ENCODE peak calls at places on chromosome 7, in seven cellular contexts. One of them, this sample, is unnamed.

GRCh38 chr7:129781128-129781855 is 169.8 kb downstream of the NRF1 start:
- DNase-seq in SJSA1: no peak
- DNase-seq in caudate nucleus: no peak
- DNase-seq in A549: no peak
- DNase-seq in Caki2: no peak
- DNase-seq in cardiac muscle cell: no peak
- DNase-seq in D341Med: peak
- DNase-seq in this sample: no peak

GRCh38 chr7:95690367-95690947 is 81.9 kb upstream of the DYNC1I1 start:
- DNase-seq in SJSA1: no peak
- DNase-seq in caudate nucleus: no peak
- DNase-seq in A549: peak
- DNase-seq in Caki2: peak
- DNase-seq in cardiac muscle cell: peak
- DNase-seq in D341Med: peak
- DNase-seq in this sample: peak

GRCh38 chr7:2934984-2935740 is 91.1 kb upstream of the GNA12 start:
- DNase-seq in SJSA1: no peak
- DNase-seq in caudate nucleus: no peak
- DNase-seq in A549: no peak
- DNase-seq in Caki2: no peak
- DNase-seq in cardiac muscle cell: no peak
- DNase-seq in D341Med: peak
- DNase-seq in this sample: no peak

GRCh38 chr7:142796501-142797341 is 26.0 kb downstream of the PRSS2 start:
- DNase-seq in SJSA1: no peak
- DNase-seq in caudate nucleus: no peak
- DNase-seq in A549: no peak
- DNase-seq in Caki2: no peak
- DNase-seq in cardiac muscle cell: peak
- DNase-seq in D341Med: peak
- DNase-seq in this sample: peak

GRCh38 chr7:51045319-51046102 is 262.8 kb upstream of the GRB10 start:
- DNase-seq in SJSA1: no peak
- DNase-seq in caudate nucleus: no peak
- DNase-seq in A549: peak
- DNase-seq in Caki2: peak
- DNase-seq in cardiac muscle cell: no peak
- DNase-seq in D341Med: no peak
- DNase-seq in this sample: no peak

GRCh38 chr7:140389445-140389844 is 8.9 kb downstream of the SLC37A3 start:
- DNase-seq in SJSA1: no peak
- DNase-seq in caudate nucleus: no peak
- DNase-seq in A549: no peak
- DNase-seq in Caki2: no peak
- DNase-seq in cardiac muscle cell: no peak
- DNase-seq in D341Med: no peak
- DNase-seq in this sample: no peak

GRCh38 chr7:128829391-128830166 is 627 bp upstream of the FLNC start:
- DNase-seq in SJSA1: no peak
- DNase-seq in caudate nucleus: no peak
- DNase-seq in A549: no peak
- DNase-seq in Caki2: no peak
- DNase-seq in cardiac muscle cell: peak
- DNase-seq in D341Med: no peak
- DNase-seq in this sample: no peak

GRCh38 chr7:121288894-121289293 is 39.9 kb upstream of the WNT16 start:
- DNase-seq in SJSA1: no peak
- DNase-seq in caudate nucleus: no peak
- DNase-seq in A549: no peak
- DNase-seq in Caki2: peak
- DNase-seq in cardiac muscle cell: no peak
- DNase-seq in D341Med: no peak
- DNase-seq in this sample: no peak

GRCh38 chr7:35657125-35657524 is 37.8 kb downstream of the HERPUD2 start:
- DNase-seq in SJSA1: no peak
- DNase-seq in caudate nucleus: no peak
- DNase-seq in A549: no peak
- DNase-seq in Caki2: no peak
- DNase-seq in cardiac muscle cell: no peak
- DNase-seq in D341Med: no peak
- DNase-seq in this sample: no peak